ENCODE peak calls at places on chromosome 1, in ten cellular contexts. R, Z, D, F, M, S, V, P, T and L are unnamed samples.

GRCh38 chr1:115712911-115713609 is 55.5 kb downstream of the CASQ2 start:
- DNase-seq in R (peak), Z (no peak), D (peak), F (no peak), M (no peak), S (no peak), V (no peak), P (no peak), T (no peak), L (no peak)

GRCh38 chr1:31562707-31563360 is 13.5 kb upstream of the TINAGL1 start:
- DNase-seq in R (peak), Z (no peak), D (peak), F (no peak), M (no peak), S (no peak), V (no peak), P (no peak), T (no peak), L (no peak)

GRCh38 chr1:74767490-74767889 is 34.5 kb downstream of the TYW3 start:
- DNase-seq in R (no peak), Z (no peak), D (no peak), F (peak), M (no peak), S (peak), V (no peak), P (no peak), T (no peak), L (peak)

GRCh38 chr1:17606826-17607440 is 67.4 kb downstream of the ARHGEF10L start:
- DNase-seq in R (no peak), Z (peak), D (peak), F (peak), M (no peak), S (peak), V (no peak), P (peak), T (no peak), L (peak)

GRCh38 chr1:147580200-147580557 is 38.9 kb downstream of the BCL9 start:
- DNase-seq in R (no peak), Z (no peak), D (no peak), F (no peak), M (no peak), S (no peak), V (peak), P (no peak), T (no peak), L (no peak)

GRCh38 chr1:910311-910880 is 13.3 kb upstream of the SAMD11 start:
- DNase-seq in R (peak), Z (peak), D (no peak), F (no peak), M (no peak), S (no peak), V (no peak), P (no peak), T (peak), L (no peak)

GRCh38 chr1:60428161-60428560 is 354.6 kb upstream of the C1orf87 start:
- DNase-seq in R (no peak), Z (no peak), D (peak), F (no peak), M (no peak), S (no peak), V (no peak), P (no peak), T (no peak), L (no peak)

GRCh38 chr1:54557956-54558355 is 9.9 kb downstream of the ACOT11 start:
- DNase-seq in R (no peak), Z (no peak), D (no peak), F (no peak), M (no peak), S (no peak), V (no peak), P (no peak), T (no peak), L (no peak)

GRCh38 chr1:37658486-37658885 is 23.8 kb upstream of the RSPO1 start:
- DNase-seq in R (no peak), Z (no peak), D (no peak), F (no peak), M (no peak), S (no peak), V (no peak), P (no peak), T (no peak), L (no peak)

GRCh38 chr1:93681549-93682412 is at the start of gene BCAR3:
- DNase-seq in R (peak), Z (peak), D (peak), F (peak), M (no peak), S (peak), V (no peak), P (peak), T (peak), L (peak)

GRCh38 chr1:61287734-61288133 is 205.4 kb downstream of the NFIA start:
- DNase-seq in R (peak), Z (no peak), D (no peak), F (peak), M (no peak), S (peak), V (no peak), P (no peak), T (no peak), L (no peak)

GRCh38 chr1:58011978-58012377 is 534.5 kb downstream of the OMA1 start:
- DNase-seq in R (no peak), Z (no peak), D (no peak), F (no peak), M (no peak), S (no peak), V (no peak), P (no peak), T (no peak), L (peak)

GRCh38 chr1:18247151-18247550 is 139.6 kb downstream of the IGSF21 start:
- DNase-seq in R (no peak), Z (no peak), D (no peak), F (no peak), M (no peak), S (no peak), V (no peak), P (no peak), T (no peak), L (no peak)

GRCh38 chr1:6785721-6786505 is 659 bp downstream of the CAMTA1 start:
- DNase-seq in R (no peak), Z (peak), D (no peak), F (peak), M (peak), S (no peak), V (peak), P (peak), T (peak), L (peak)

GRCh38 chr1:22685675-22686074 is 25.0 kb upstream of the EPHB2 start:
- DNase-seq in R (no peak), Z (no peak), D (no peak), F (no peak), M (no peak), S (no peak), V (no peak), P (no peak), T (no peak), L (no peak)

GRCh38 chr1:2108213-2108876 is 58.1 kb downstream of the PRKCZ start:
- DNase-seq in R (no peak), Z (peak), D (no peak), F (peak), M (no peak), S (peak), V (no peak), P (no peak), T (peak), L (peak)

GRCh38 chr1:61496501-61496900 is 228.4 kb downstream of the TM2D1 start:
- DNase-seq in R (peak), Z (no peak), D (peak), F (no peak), M (no peak), S (peak), V (no peak), P (no peak), T (no peak), L (no peak)

GRCh38 chr1:196034080-196034706 is 574.0 kb downstream of the KCNT2 start:
- DNase-seq in R (no peak), Z (no peak), D (no peak), F (no peak), M (no peak), S (no peak), V (no peak), P (no peak), T (no peak), L (peak)

GRCh38 chr1:210681158-210681557 is 352.5 kb downstream of the HHAT start:
- DNase-seq in R (no peak), Z (no peak), D (no peak), F (no peak), M (no peak), S (no peak), V (no peak), P (no peak), T (no peak), L (no peak)

GRCh38 chr1:33815061-33815460 is 48.8 kb upstream of the HMGB4 start:
- DNase-seq in R (no peak), Z (no peak), D (no peak), F (no peak), M (no peak), S (peak), V (no peak), P (no peak), T (no peak), L (no peak)

GRCh38 chr1:63640633-63641567 is 47.7 kb downstream of the PGM1 start:
- DNase-seq in R (no peak), Z (no peak), D (no peak), F (no peak), M (no peak), S (no peak), V (no peak), P (no peak), T (no peak), L (no peak)

GRCh38 chr1:26021647-26022403 is at the start of gene EXTL1:
- DNase-seq in R (no peak), Z (no peak), D (no peak), F (peak), M (no peak), S (peak), V (no peak), P (no peak), T (no peak), L (peak)

GRCh38 chr1:52727114-52727586 is 897 bp downstream of the ZYG11B start:
- DNase-seq in R (no peak), Z (no peak), D (no peak), F (peak), M (no peak), S (no peak), V (no peak), P (peak), T (no peak), L (no peak)

GRCh38 chr1:87329756-87330200 is 1.1 kb downstream of the LMO4 start:
- DNase-seq in R (no peak), Z (no peak), D (no peak), F (no peak), M (no peak), S (no peak), V (peak), P (no peak), T (no peak), L (no peak)

GRCh38 chr1:155131285-155131684 is 3.6 kb downstream of the EFNA1 start:
- DNase-seq in R (no peak), Z (no peak), D (no peak), F (no peak), M (no peak), S (no peak), V (no peak), P (no peak), T (peak), L (no peak)
- H3K27ac ChIP-seq in R (peak), Z (no peak), D (peak), F (no peak), M (no peak), S (no peak), V (no peak), P (peak), T (peak), L (no peak)

DNA sequence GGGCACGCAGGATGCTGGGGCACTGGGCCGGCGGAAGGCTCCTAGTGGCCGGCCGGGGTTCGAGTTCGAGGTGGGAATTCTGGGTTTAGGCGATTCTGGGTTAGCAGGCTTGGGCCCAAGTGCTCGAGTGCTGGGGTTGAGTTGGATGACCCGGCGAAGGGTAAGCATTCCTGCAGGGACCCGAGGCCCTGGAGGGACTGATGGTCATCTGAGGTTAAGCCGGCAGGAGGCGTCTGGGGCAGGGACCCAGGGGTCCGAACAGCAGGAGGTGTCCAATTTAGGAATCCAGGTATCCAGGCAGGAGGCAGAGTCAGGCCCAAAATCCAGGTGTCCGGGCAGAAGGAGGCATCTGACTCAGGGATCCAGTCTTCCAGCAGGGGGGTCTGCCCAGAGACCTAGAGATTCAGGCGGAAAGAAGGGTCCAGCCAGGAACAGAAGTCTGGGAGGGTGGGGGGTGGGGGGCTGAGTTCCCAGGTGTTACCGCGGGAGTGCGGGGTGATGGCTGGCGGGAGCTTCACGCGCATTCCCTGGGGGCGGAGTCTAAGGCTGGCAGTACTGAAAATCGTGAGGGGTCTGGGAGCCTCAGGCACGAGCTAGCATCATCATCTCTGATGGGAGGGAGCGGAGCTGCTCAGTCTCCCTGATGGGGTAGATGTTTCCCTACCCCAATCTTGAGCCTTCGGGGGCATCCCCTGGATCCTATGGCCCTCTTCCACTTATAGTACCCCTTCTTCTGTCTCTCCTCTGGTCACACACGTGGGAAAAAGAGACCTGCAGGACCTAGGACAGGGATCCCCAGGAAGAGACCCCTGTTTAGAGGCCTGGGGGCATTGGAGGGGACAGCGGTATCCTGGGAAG is 585 bp downstream of the GPR3 start:
- DNase-seq in R (no peak), Z (no peak), D (no peak), F (no peak), M (no peak), S (no peak), V (no peak), P (no peak), T (peak), L (peak)
- H3K27ac ChIP-seq in R (no peak), Z (no peak), D (no peak), F (peak), M (peak), S (peak), V (peak), P (peak), T (no peak), L (peak)

DNA sequence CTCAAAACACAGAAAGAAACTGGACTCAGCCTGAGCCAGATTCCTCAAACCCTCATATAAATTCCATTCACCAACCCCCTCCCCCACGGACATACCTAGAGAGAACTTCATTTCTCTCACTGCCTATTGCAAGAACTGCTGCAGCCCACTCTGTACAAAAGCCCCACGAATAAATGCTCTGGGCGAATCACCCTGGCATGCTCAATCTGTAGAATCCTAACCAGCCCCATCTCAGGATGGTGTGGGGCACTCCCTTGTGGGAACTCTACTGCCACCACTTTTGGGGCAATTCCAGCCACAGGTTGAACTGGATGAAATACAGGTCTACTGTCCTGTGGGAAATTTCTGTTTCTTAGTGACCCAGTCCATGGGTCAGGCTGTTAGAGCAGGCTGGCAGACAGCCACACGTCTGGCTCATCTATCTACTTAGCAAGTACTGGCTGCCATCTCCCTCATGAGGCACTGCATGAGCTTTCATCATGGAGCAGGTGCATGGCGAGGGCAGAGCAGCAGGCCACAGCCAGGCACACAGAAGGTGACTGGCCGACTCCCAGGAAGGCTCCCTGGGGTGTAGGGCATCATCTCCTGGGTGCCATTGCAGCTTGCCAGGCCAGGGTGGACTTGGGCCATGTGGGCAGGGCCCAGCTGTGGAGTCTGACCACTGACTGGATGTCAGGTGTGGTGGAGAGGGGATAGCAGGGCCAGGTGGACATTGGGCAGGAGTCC is 1.6 kb upstream of the C1orf35 start:
- DNase-seq in R (no peak), Z (peak), D (no peak), F (no peak), M (no peak), S (no peak), V (no peak), P (no peak), T (peak), L (no peak)
- H3K27ac ChIP-seq in R (no peak), Z (no peak), D (no peak), F (no peak), M (no peak), S (no peak), V (no peak), P (no peak), T (no peak), L (no peak)

DNA sequence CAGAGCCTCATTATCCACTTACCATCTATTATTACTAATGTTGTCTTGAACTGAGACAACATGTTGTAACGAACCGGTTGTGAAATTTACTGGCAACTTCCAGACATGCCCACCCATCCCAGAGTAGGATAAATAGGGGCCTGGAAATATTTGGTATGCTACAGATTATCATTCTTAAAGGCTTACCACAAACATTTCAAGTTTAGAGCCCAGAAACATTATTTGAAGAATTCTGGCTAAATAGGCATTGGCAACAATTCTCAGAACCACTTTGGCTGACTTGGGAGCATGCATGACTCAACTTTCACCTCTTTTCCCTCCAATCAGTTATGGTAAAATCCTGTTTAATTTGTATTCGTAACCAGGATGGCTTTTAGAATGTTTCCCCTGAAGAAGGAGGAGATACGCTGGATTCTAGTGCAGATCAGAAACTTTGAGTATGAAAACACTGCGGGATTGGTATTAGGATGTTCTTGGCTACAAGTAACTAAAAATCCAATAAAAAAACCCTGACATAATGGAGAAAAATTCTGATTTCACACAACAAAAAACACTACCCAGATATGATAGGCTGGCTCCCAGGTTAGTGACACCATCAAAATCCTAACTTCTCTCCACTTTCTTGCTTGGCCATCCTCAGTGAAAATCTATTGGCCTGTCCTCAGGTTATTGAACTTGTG is 130.0 kb upstream of the SLC44A3 start:
- DNase-seq in R (no peak), Z (no peak), D (peak), F (no peak), M (no peak), S (no peak), V (no peak), P (no peak), T (no peak), L (no peak)
- H3K27ac ChIP-seq in R (no peak), Z (no peak), D (no peak), F (no peak), M (no peak), S (no peak), V (no peak), P (no peak), T (no peak), L (no peak)